ENCODE peak calls at places on chromosome 12, in five cellular contexts. One of them, this sample, is unnamed.

GRCh38 chr12:108759914-108760313 is 28.6 kb upstream of the CORO1C start:
- DNase-seq in nucleus accumbens: no peak
- DNase-seq in NCI-H345: no peak
- DNase-seq in aorta: no peak
- DNase-seq in progenitor cell of endocrine pancreas: no peak
- DNase-seq in this sample: no peak

GRCh38 chr12:85322715-85323114 is 42.7 kb downstream of the ALX1 start:
- DNase-seq in nucleus accumbens: no peak
- DNase-seq in NCI-H345: no peak
- DNase-seq in aorta: no peak
- DNase-seq in progenitor cell of endocrine pancreas: no peak
- DNase-seq in this sample: no peak

GRCh38 chr12:66678640-66679268 is at the start of gene GRIP1:
- DNase-seq in nucleus accumbens: no peak
- DNase-seq in NCI-H345: peak
- DNase-seq in aorta: no peak
- DNase-seq in progenitor cell of endocrine pancreas: no peak
- DNase-seq in this sample: no peak

GRCh38 chr12:50625029-50625875 is 120.5 kb downstream of the DIP2B start:
- DNase-seq in nucleus accumbens: no peak
- DNase-seq in NCI-H345: no peak
- DNase-seq in aorta: no peak
- DNase-seq in progenitor cell of endocrine pancreas: no peak
- DNase-seq in this sample: no peak

GRCh38 chr12:128817115-128818015 is 6.4 kb downstream of the SLC15A4 start:
- DNase-seq in nucleus accumbens: no peak
- DNase-seq in NCI-H345: peak
- DNase-seq in aorta: peak
- DNase-seq in progenitor cell of endocrine pancreas: no peak
- DNase-seq in this sample: peak

GRCh38 chr12:39236994-39237393 is 205.9 kb downstream of the KIF21A start:
- DNase-seq in nucleus accumbens: no peak
- DNase-seq in NCI-H345: no peak
- DNase-seq in aorta: no peak
- DNase-seq in progenitor cell of endocrine pancreas: no peak
- DNase-seq in this sample: no peak

GRCh38 chr12:116878567-116879508 is 2.4 kb downstream of the HRK start:
- DNase-seq in nucleus accumbens: no peak
- DNase-seq in NCI-H345: no peak
- DNase-seq in aorta: no peak
- DNase-seq in progenitor cell of endocrine pancreas: no peak
- DNase-seq in this sample: no peak

GRCh38 chr12:88496429-88497190 is 83.7 kb downstream of the KITLG start:
- DNase-seq in nucleus accumbens: no peak
- DNase-seq in NCI-H345: no peak
- DNase-seq in aorta: no peak
- DNase-seq in progenitor cell of endocrine pancreas: no peak
- DNase-seq in this sample: no peak

GRCh38 chr12:53097207-53097563 is 282 bp upstream of the IGFBP6 start:
- DNase-seq in nucleus accumbens: no peak
- DNase-seq in NCI-H345: peak
- DNase-seq in aorta: no peak
- DNase-seq in progenitor cell of endocrine pancreas: no peak
- DNase-seq in this sample: no peak